ENCODE peak calls at places on chromosomes 12 and 14, in ten cellular contexts. Z is GM20000, W is tibial nerve, P is neural crest cell, H is omental fat pad, R is tibial artery, E is stomach, L is H1, A is left ventricle myocardium inferior, I is mesothelial cell of epicardium. F is an unnamed sample.

GRCh38 chr14:35822501-35822900 is 3.6 kb upstream of the BRMS1L start:
- DNase-seq in E (no peak), I (no peak), W (no peak), H (no peak), P (no peak), A (no peak), Z (no peak), L (no peak), R (no peak), F (no peak)

GRCh38 chr12:54017845-54018607 is 9.2 kb downstream of the HOXC8 start:
- DNase-seq in L (peak; percentile 83), H (no peak), E (peak; percentile 67), Z (peak; percentile 96), P (peak; percentile 55), I (peak; percentile 74), A (peak; percentile 43), W (peak; percentile 79), R (peak; percentile 96), F (peak; percentile 67)

GRCh38 chr14:37592288-37593274 is 2.5 kb downstream of the FOXA1 start:
- DNase-seq in E (no peak), I (no peak), P (no peak), H (no peak), W (no peak), A (no peak), Z (no peak), L (peak; percentile 68), R (no peak), F (no peak)

GRCh38 chr14:104149617-104150141 is 11.3 kb downstream of the KIF26A start:
- DNase-seq in Z (no peak), A (no peak), I (no peak), H (no peak), L (peak; percentile 80), P (no peak), W (no peak), R (no peak), E (no peak), F (no peak)

GRCh38 chr12:103301642-103302620 is 193.8 kb downstream of the C12orf42 start:
- DNase-seq in W (no peak), R (no peak), A (no peak), I (no peak), P (peak; percentile 53), L (peak; percentile 84), E (no peak), Z (no peak), H (no peak), F (no peak)

GRCh38 chr12:9134981-9135628 is 19.4 kb upstream of the A2M start:
- DNase-seq in H (no peak), A (no peak), I (no peak), P (no peak), W (no peak), Z (peak; percentile 25), E (no peak), L (peak; percentile 45), R (no peak), F (no peak)

GRCh38 chr12:120223458-120224303 is 22.8 kb upstream of the RPLP0 start:
- DNase-seq in W (no peak), E (no peak), P (no peak), Z (no peak), R (no peak), A (no peak), L (no peak), I (no peak), H (no peak), F (no peak)

GRCh38 chr14:76844223-76844622 is 18.0 kb downstream of the LRRC74A start:
- DNase-seq in L (no peak), Z (no peak), E (peak; percentile 32), H (no peak), A (peak; percentile 70), R (peak; percentile 76), I (no peak), W (peak; percentile 49), P (no peak), F (no peak)

GRCh38 chr12:46667547-46667946 is 158.2 kb downstream of the SLC38A4 start:
- DNase-seq in I (no peak), R (no peak), W (no peak), E (no peak), A (no peak), L (no peak), Z (no peak), P (no peak), H (no peak), F (no peak)

GRCh38 chr12:27822076-27822712 is 42.2 kb upstream of the MANSC4 start:
- DNase-seq in L (no peak), W (no peak), H (no peak), A (no peak), E (no peak), R (no peak), Z (peak; percentile 60), P (no peak), I (no peak), F (no peak)

GRCh38 chr14:75597149-75597548 is 18.7 kb downstream of the FLVCR2 start:
- DNase-seq in Z (no peak), E (no peak), P (no peak), L (no peak), A (no peak), R (no peak), H (no peak), W (no peak), I (no peak), F (no peak)

GRCh38 chr14:54894995-54895394 is 7.6 kb downstream of the GCH1 start:
- DNase-seq in P (no peak), A (no peak), Z (no peak), H (no peak), W (no peak), I (no peak), E (no peak), R (no peak), L (no peak), F (no peak)

GRCh38 chr14:51855234-51855633 is 5.2 kb upstream of the GNG2 start:
- DNase-seq in P (no peak), Z (no peak), H (no peak), A (no peak), W (no peak), R (no peak), I (no peak), L (no peak), E (no peak), F (no peak)

GRCh38 chr12:89966495-89967240 is 258.0 kb upstream of the ATP2B1 start:
- DNase-seq in I (no peak), R (no peak), Z (no peak), P (no peak), E (no peak), L (no peak), A (no peak), W (no peak), H (no peak), F (no peak)

GRCh38 chr12:31220633-31221565 is 105.1 kb downstream of the SINHCAF start:
- DNase-seq in L (no peak), A (no peak), I (no peak), P (no peak), W (no peak), E (no peak), R (no peak), Z (no peak), H (no peak), F (no peak)

GRCh38 chr12:25793196-25793595 is 165.3 kb upstream of the RASSF8 start:
- DNase-seq in R (no peak), P (no peak), H (no peak), A (no peak), E (no peak), Z (no peak), L (no peak), W (no peak), I (no peak), F (no peak)

DNA sequence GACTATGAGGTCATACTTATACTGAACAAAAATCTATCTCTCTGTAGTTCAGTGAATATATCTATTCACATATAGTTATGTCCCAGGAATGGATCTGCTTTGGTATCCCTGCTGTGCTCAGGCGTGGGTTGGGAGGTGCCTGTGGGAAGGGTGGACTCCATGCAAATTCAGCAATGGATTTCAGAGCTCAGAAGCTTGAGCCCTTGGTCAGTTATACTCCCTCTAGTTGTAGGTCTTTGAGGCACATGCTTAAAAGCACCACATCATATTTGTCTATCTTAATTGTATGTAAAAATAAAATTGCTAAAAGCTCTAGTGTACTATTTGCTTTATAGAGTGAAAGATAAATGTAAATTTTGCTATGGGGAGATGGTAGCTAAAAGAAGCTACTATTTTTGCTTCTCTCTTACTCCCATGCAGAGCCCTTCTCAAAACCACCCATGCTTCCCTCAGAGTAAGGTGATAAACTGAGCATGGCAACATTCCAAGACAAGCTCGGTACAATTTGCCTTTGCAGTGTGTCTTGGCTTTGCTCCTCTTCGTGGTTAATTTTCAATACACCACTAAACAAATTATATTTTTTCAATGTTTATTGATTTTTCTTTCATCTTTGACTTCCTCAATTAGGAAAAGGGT is 54.9 kb downstream of the SLC16A7 start:
- DNase-seq in R (no peak), A (no peak), W (no peak), I (no peak), H (no peak), Z (no peak), E (no peak), L (no peak), P (no peak), F (no peak)
- TF ChIP-seq CTCF in R (no peak), A (peak; percentile 25), W (no peak), I (no peak), H (no peak), Z (no peak), E (no peak), L (peak; percentile 5), P (no peak), F (no peak)

DNA sequence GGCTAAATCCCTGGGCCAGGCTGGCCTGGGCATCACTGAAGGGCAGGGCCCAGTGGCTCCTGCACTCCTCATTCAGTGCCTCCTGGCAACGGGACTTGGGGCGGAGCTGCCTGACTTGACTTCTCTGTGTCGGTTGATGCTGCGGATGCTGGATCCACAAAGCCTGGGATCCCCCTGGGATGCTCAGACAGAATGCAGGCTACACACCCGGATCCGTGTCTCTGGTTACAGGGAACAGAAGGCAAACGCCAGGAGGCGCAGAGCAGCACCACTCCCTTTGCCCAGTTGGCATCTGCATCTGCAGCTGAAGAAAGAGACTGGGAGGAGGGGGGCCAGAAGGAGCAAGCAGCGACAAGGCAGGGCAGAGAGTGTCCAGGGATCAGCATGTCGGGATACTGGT is 154.5 kb upstream of the FKBP4 start:
- DNase-seq in R (peak; percentile 77), I (no peak), E (no peak), A (no peak), Z (no peak), W (no peak), H (no peak), P (no peak), L (no peak), F (no peak)
- TF ChIP-seq CTCF in R (peak; percentile 30), I (no peak), E (no peak), A (no peak), Z (no peak), W (no peak), H (no peak), P (no peak), L (no peak), F (no peak)

GRCh38 chr14:97177016-97177415 is 379.8 kb downstream of the VRK1 start:
- DNase-seq in Z (no peak), I (no peak), W (no peak), R (no peak), H (no peak), A (no peak), E (no peak), P (no peak), L (no peak), F (no peak)
- TF ChIP-seq CTCF in Z (no peak), I (no peak), W (no peak), R (no peak), H (no peak), A (peak; percentile 22), E (no peak), P (peak; percentile 62), L (peak; percentile 38), F (no peak)

GRCh38 chr14:91484186-91484585 is 25.9 kb downstream of the PPP4R3A start:
- DNase-seq in Z (no peak), P (no peak), W (no peak), E (no peak), R (no peak), H (no peak), L (no peak), A (no peak), I (no peak), F (no peak)
- TF ChIP-seq CTCF in Z (peak; percentile 2), P (peak; percentile 29), W (no peak), E (no peak), R (no peak), H (no peak), L (peak; percentile 35), A (no peak), I (no peak), F (no peak)

F was measured in activated B cell treated with CpG ODN at 0.5 μM for 24 hours.